ENCODE peak calls at places on chromosomes 2 and 18, in six cellular contexts. N is kidney glomerular epithelial cell; L is activated CD4-positive, alpha-beta T cell treated with anti-CD3 and anti-CD28 coated beads, Interleukin-2, amount 10 ng/mL, durations not matched to agents 7 days and 5 days; S is activated naive CD4-positive, alpha-beta T cell treated with Interleukin-2 at 50 U/mL for 16 hours; P is right atrium auricular region; O is fibroblast of the aortic adventitia. Z is an unnamed sample.

GRCh38 chr2:95074663-95075439 is 46.8 kb downstream of the MRPS5 start:
- DNase-seq in N (no peak), L (peak; percentile 90), O (no peak), P (no peak), S (peak; percentile 65), Z (no peak)

GRCh38 chr2:7044253-7045250 is 127.3 kb downstream of the RNF144A start:
- DNase-seq in O (peak; percentile 75), L (peak; percentile 61), P (peak; percentile 83), N (peak; percentile 26), S (peak; percentile 65), Z (peak; percentile 75)

GRCh38 chr2:110770308-110770695 is 37.9 kb downstream of the ACOXL start:
- DNase-seq in S (no peak), L (no peak), N (no peak), O (no peak), P (no peak), Z (peak; percentile 25)

GRCh38 chr18:74866577-74866976 is 268.9 kb downstream of the ZNF407 start:
- DNase-seq in O (no peak), L (no peak), S (no peak), N (no peak), P (no peak), Z (no peak)

GRCh38 chr2:127763776-127764175 is 47.2 kb downstream of the WDR33 start:
- DNase-seq in O (peak; percentile 47), L (no peak), N (no peak), S (no peak), P (no peak), Z (no peak)

GRCh38 chr2:113061241-113061640 is 2.2 kb downstream of the IL36RN start:
- DNase-seq in S (no peak), O (no peak), P (peak; percentile 16), L (no peak), N (no peak), Z (no peak)

GRCh38 chr2:20432714-20433113 is 14.2 kb upstream of the RHOB start:
- DNase-seq in S (no peak), P (peak; percentile 47), N (no peak), O (no peak), L (no peak), Z (no peak)

GRCh38 chr2:168773719-168774521 is 28.5 kb upstream of the NOSTRIN start:
- DNase-seq in P (peak; percentile 68), O (peak; percentile 81), L (peak; percentile 49), N (peak; percentile 51), S (peak; percentile 17), Z (peak; percentile 62)

GRCh38 chr18:24428709-24429108 is 2.2 kb downstream of the IMPACT start:
- DNase-seq in L (no peak), N (no peak), S (no peak), O (no peak), P (no peak), Z (no peak)

GRCh38 chr18:47756364-47757016 is 174.0 kb downstream of the SMAD2 start:
- DNase-seq in L (peak; percentile 63), P (peak; percentile 60), N (peak; percentile 26), O (peak; percentile 44), S (peak; percentile 60), Z (peak; percentile 50)

GRCh38 chr2:137387044-137387443 is 577.2 kb upstream of the HNMT start:
- DNase-seq in P (no peak), L (no peak), S (no peak), O (no peak), N (no peak), Z (no peak)

GRCh38 chr2:17538844-17539554 is 1.5 kb upstream of the VSNL1 start:
- DNase-seq in S (no peak), O (peak; percentile 48), P (peak; percentile 62), N (peak; percentile 22), L (no peak), Z (peak; percentile 71)

GRCh38 chr2:226728996-226729395 is 70.6 kb downstream of the IRS1 start:
- DNase-seq in S (no peak), L (no peak), N (no peak), P (no peak), O (no peak), Z (no peak)

GRCh38 chr2:240478346-240479110 is 43.1 kb downstream of the GPC1 start:
- DNase-seq in L (no peak), S (no peak), O (no peak), P (no peak), N (no peak), Z (no peak)

GRCh38 chr18:21914739-21915319 is 174.2 kb downstream of the MIB1 start:
- DNase-seq in S (no peak), O (peak; percentile 80), L (no peak), P (no peak), N (peak; percentile 50), Z (no peak)

GRCh38 chr2:20665261-20666113 is 1.5 kb upstream of the GDF7 start:
- DNase-seq in L (no peak), O (no peak), S (peak; percentile 12), N (no peak), P (no peak), Z (no peak)

GRCh38 chr18:39345321-39345720 is 1779.7 kb upstream of the CELF4 start:
- DNase-seq in O (no peak), S (no peak), N (no peak), P (no peak), L (no peak), Z (no peak)

GRCh38 chr2:181876614-181877063 is 14.9 kb upstream of the ITPRID2 start:
- DNase-seq in N (peak; percentile 68), L (no peak), O (peak; percentile 54), S (no peak), P (no peak), Z (peak; percentile 18)

GRCh38 chr2:36951574-36951973 is 14.8 kb downstream of the STRN start:
- DNase-seq in S (no peak), P (no peak), L (no peak), N (no peak), O (peak; percentile 8), Z (no peak)

GRCh38 chr2:227228061-227228667 is 63.7 kb downstream of the COL4A3 start:
- DNase-seq in O (no peak), P (peak; percentile 78), S (no peak), N (peak; percentile 33), L (no peak), Z (peak; percentile 78)

Z was measured in left cardiac atrium.